ENCODE peak calls at places on chromosomes 11 and 22, in six cellular contexts. N is GM12891, T is K562, D is HepG2, H is H1, F is GM12878. C is an unnamed sample.

GRCh38 chr11:64448599-64449380 is 89.8 kb downstream of the RPS6KA4 start:
- DNase-seq in T (peak; percentile 85), H (peak; percentile 50), N (peak; percentile 73), F (no peak), D (peak; percentile 53), C (peak; percentile 69)

GRCh38 chr22:27137809-27138400 is 480.5 kb downstream of the MIAT start:
- DNase-seq in T (no peak), F (no peak), D (no peak), H (no peak), N (no peak), C (no peak)

GRCh38 chr11:45659818-45660160 is 5.6 kb downstream of the CHST1 start:
- DNase-seq in D (no peak), N (no peak), F (no peak), H (no peak), T (no peak), C (no peak)

GRCh38 chr11:2428322-2428795 is 16.0 kb downstream of the TRPM5 start:
- DNase-seq in F (no peak), T (peak; percentile 76), D (peak; percentile 61), N (peak; percentile 80), H (no peak), C (peak; percentile 67)

GRCh38 chr11:122109932-122110331 is 6.1 kb downstream of the BLID start:
- DNase-seq in T (no peak), F (no peak), D (no peak), H (no peak), N (no peak), C (no peak)

GRCh38 chr22:24938741-24939341 is 7.7 kb downstream of the LHFPL7 start:
- DNase-seq in D (peak; percentile 49), T (peak; percentile 33), F (no peak), N (peak; percentile 51), H (no peak), C (peak; percentile 45)

GRCh38 chr11:11213117-11213516 is 139.9 kb downstream of the CSNK2A3 start:
- DNase-seq in N (no peak), T (no peak), D (no peak), H (no peak), F (no peak), C (no peak)

GRCh38 chr11:116658876-116659535 is 113.8 kb downstream of the BUD13 start:
- DNase-seq in N (no peak), F (no peak), H (no peak), T (no peak), D (no peak), C (no peak)

GRCh38 chr11:121122328-121122727 is 21.3 kb downstream of the TECTA start:
- DNase-seq in F (no peak), T (no peak), D (no peak), H (no peak), N (no peak), C (no peak)

GRCh38 chr11:45872513-45873356 is 12.7 kb upstream of the MAPK8IP1 start:
- DNase-seq in H (peak; percentile 73), D (peak; percentile 29), N (peak; percentile 50), F (no peak), T (peak; percentile 76), C (no peak)

GRCh38 chr11:82398300-82398815 is 335.3 kb downstream of the FAM181B start:
- DNase-seq in N (no peak), F (no peak), D (peak; percentile 57), H (no peak), T (no peak), C (no peak)

GRCh38 chr11:111938687-111939160 is 1.6 kb downstream of the DIXDC1 start:
- DNase-seq in D (peak; percentile 76), T (no peak), F (peak; percentile 71), H (no peak), N (peak; percentile 35), C (peak; percentile 46)

GRCh38 chr22:19983701-19984100 is 32.9 kb downstream of the ARVCF start:
- DNase-seq in H (no peak), N (no peak), F (no peak), T (no peak), D (no peak), C (no peak)

GRCh38 chr22:18110194-18110943 is at the start of gene TUBA8:
- DNase-seq in F (no peak), T (no peak), D (no peak), N (peak; percentile 39), H (no peak), C (peak; percentile 39)
- TF ChIP-seq POLR2AphosphoS5 in F (no peak), T (no peak), D (no peak), N (no peak), H (no peak), C (no peak)

GRCh38 chr22:29215012-29215860 is 9.5 kb downstream of the EMID1 start:
- DNase-seq in N (peak; percentile 4), D (no peak), T (no peak), F (no peak), H (no peak), C (peak; percentile 30)
- TF ChIP-seq TAF1 in N (no peak), D (no peak), T (no peak), F (no peak), H (no peak), C (no peak)

GRCh38 chr11:62025429-62026105 is 58.1 kb upstream of the FTH1 start:
- DNase-seq in F (peak; percentile 56), H (no peak), T (peak; percentile 83), D (peak; percentile 87), N (no peak), C (no peak)
- TF ChIP-seq POLR2A in F (peak; percentile 19), H (no peak), T (no peak), D (no peak), N (no peak), C (no peak)

GRCh38 chr11:34174411-34175041 is 69.1 kb downstream of the NAT10 start:
- DNase-seq in T (peak; percentile 89), N (peak; percentile 93), F (no peak), H (peak; percentile 50), D (peak; percentile 43), C (peak; percentile 92)
- TF ChIP-seq POLR2AphosphoS5 in T (no peak), N (no peak), F (no peak), H (no peak), D (no peak), C (no peak)

GRCh38 chr11:114232400-114233070 is 63.7 kb upstream of the NNMT start:
- DNase-seq in N (no peak), D (no peak), T (no peak), H (no peak), F (no peak), C (no peak)
- TF ChIP-seq TAF1 in N (no peak), D (no peak), T (no peak), H (no peak), F (no peak), C (no peak)

C was measured in GM12892.